ENCODE peak calls at places on chromosomes 16 and 17, in four cellular contexts. A, T, L and Y are unnamed samples.

GRCh38 chr17:8867361-8867981 is at the start of gene PIK3R6:
- DNase-seq in A (no peak), T (no peak), L (no peak), Y (no peak)

GRCh38 chr16:66026211-66026610 is 340.3 kb upstream of the CDH5 start:
- DNase-seq in T (no peak), A (no peak), L (no peak), Y (no peak)

GRCh38 chr17:2215616-2216364 is 87.8 kb downstream of the SMG6 start:
- DNase-seq in T (no peak), L (peak; percentile 72), A (peak; percentile 82), Y (peak; percentile 73)

GRCh38 chr17:77366558-77367245 is 225.9 kb downstream of the SEC14L1 start:
- DNase-seq in L (peak; percentile 49), T (no peak), A (peak; percentile 71), Y (no peak)

GRCh38 chr17:13531701-13532100 is 70.0 kb downstream of the HS3ST3A1 start:
- DNase-seq in L (no peak), A (no peak), T (no peak), Y (no peak)

GRCh38 chr16:85514601-85515318 is 98.4 kb upstream of the GSE1 start:
- DNase-seq in L (peak; percentile 56), A (peak; percentile 79), T (no peak), Y (peak; percentile 48)

GRCh38 chr16:8861563-8862308 is 7.1 kb downstream of the CARHSP1 start:
- DNase-seq in L (no peak), T (no peak), A (peak; percentile 54), Y (peak; percentile 38)

GRCh38 chr17:76721463-76721862 is 4.9 kb downstream of the JMJD6 start:
- DNase-seq in T (no peak), A (no peak), L (no peak), Y (no peak)

GRCh38 chr17:5672815-5673430 is 88.6 kb upstream of the NLRP1 start:
- DNase-seq in T (no peak), L (no peak), A (no peak), Y (no peak)

GRCh38 chr17:74369221-74369620 is 1.9 kb downstream of the GPR142 start:
- DNase-seq in L (peak; percentile 51), T (no peak), A (no peak), Y (peak; percentile 29)

GRCh38 chr17:5437721-5438317 is 1.1 kb downstream of the C1QBP start:
- DNase-seq in T (no peak), A (no peak), L (no peak), Y (no peak)

GRCh38 chr16:55468352-55468990 is 10.5 kb upstream of the MMP2 start:
- DNase-seq in A (no peak), L (no peak), T (no peak), Y (no peak)

GRCh38 chr17:15431201-15431600 is 36.2 kb downstream of the CDRT4 start:
- DNase-seq in L (peak; percentile 55), T (no peak), A (no peak), Y (no peak)

GRCh38 chr17:35668807-35669206 is 62.6 kb upstream of the RASL10B start:
- DNase-seq in A (no peak), L (no peak), T (no peak), Y (no peak)

GRCh38 chr17:846901-847777 is 65.0 kb downstream of the MRM3 start:
- DNase-seq in T (no peak), A (no peak), L (no peak), Y (no peak)

GRCh38 chr16:28258571-28258970 is 33.8 kb upstream of the SBK1 start:
- DNase-seq in T (no peak), L (no peak), A (peak; percentile 46), Y (no peak)

GRCh38 chr16:68081796-68082567 is 3.2 kb upstream of the NFATC3 start:
- DNase-seq in L (no peak), A (no peak), T (no peak), Y (no peak)

GRCh38 chr17:19457830-19458271 is 46.8 kb downstream of the RNF112 start:
- DNase-seq in L (no peak), T (no peak), A (no peak), Y (no peak)

GRCh38 chr16:55248058-55248457 is 75.9 kb upstream of the IRX6 start:
- DNase-seq in T (no peak), L (no peak), A (no peak), Y (no peak)

GRCh38 chr17:40932608-40933007 is 4.8 kb downstream of the KRT23 start:
- DNase-seq in A (no peak), T (no peak), L (no peak), Y (no peak)

GRCh38 chr17:278055-279028 is 74.3 kb downstream of the RPH3AL start:
- DNase-seq in A (no peak), T (no peak), L (no peak), Y (no peak)

GRCh38 chr17:65533056-65533745 is 28.2 kb downstream of the AXIN2 start:
- DNase-seq in L (no peak), T (no peak), A (no peak), Y (no peak)

GRCh38 chr17:14032234-14032633 is 37.1 kb upstream of the COX10 start:
- DNase-seq in A (no peak), T (no peak), L (no peak), Y (no peak)

GRCh38 chr17:34009946-34010345 is 245.1 kb upstream of the CCL2 start:
- DNase-seq in A (no peak), T (no peak), L (no peak), Y (no peak)

GRCh38 chr17:12388206-12388605 is 277.5 kb upstream of the MYOCD start:
- DNase-seq in T (no peak), L (no peak), A (no peak), Y (no peak)

GRCh38 chr17:76266244-76266938 is 1.2 kb downstream of the UBALD2 start:
- DNase-seq in L (peak; percentile 47), T (no peak), A (no peak), Y (no peak)

GRCh38 chr17:67488161-67488560 is 111.1 kb downstream of the PITPNC1 start:
- DNase-seq in L (no peak), A (peak; percentile 61), T (no peak), Y (no peak)

GRCh38 chr16:11506816-11507305 is 79.9 kb downstream of the LITAF start:
- DNase-seq in A (no peak), L (no peak), T (no peak), Y (no peak)
- TF ChIP-seq CTCF in A (no peak), L (no peak), T (peak; percentile 20), Y (no peak)

DNA sequence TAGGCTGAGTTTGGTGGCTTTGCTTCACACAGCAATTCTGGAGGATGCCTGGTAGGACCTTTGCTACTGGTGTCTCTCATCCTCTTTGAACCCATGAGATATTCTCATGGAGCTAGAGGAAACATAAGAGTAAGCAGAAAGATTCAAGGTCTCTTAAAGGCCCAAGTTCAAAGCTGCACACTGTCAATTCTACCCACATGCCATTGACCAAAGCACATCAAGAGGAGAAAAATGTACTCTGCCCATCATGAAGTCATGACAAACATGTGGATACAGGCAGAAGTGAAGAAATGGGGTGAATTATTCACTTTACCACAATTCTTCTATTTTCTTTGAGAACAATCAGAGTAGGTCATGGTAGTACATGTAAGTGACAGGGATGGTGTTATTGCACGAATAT is 13.1 kb downstream of the SKA2 start:
- DNase-seq in A (no peak), T (no peak), L (no peak), Y (no peak)
- TF ChIP-seq EP300 in A (no peak), T (no peak), L (no peak), Y (no peak)

DNA sequence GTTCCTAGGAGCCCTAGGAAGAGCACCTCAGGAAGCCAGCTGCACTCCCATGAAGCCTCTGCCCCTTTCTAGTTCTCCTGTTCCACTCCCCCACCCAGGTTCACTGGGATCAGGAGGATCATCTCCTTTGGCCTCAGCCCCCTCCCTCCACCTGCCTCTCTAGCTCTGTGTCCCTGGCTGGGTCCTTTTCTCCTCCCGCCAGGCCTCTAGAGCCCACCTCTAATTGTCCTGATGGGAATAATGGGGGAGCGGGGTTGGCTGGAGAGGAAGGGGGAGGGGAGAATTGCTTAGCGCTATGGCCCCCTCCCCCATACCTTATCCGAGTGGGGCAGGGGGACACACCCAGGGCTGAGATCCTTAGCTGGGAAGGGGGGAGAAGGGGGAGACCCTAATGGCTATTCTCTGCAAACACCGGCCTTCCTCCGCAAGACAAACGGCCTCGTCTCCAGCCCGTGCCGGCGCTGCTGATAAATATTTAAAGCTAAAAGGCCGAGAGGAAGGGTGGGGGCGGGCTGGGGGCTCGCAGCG is 999 bp downstream of the HOXB7 start:
- DNase-seq in A (no peak), T (no peak), L (no peak), Y (no peak)
- H3K4me3 ChIP-seq in A (peak overlapping the region; percentile 39), T (peak overlapping the region; percentile 86), L (peak overlapping the region; percentile 75), Y (peak overlapping the region; percentile 36)

GRCh38 chr17:21213491-21214014 is 408 bp downstream of the TMEM11 start:
- DNase-seq in L (peak; percentile 52), T (no peak), A (no peak), Y (no peak)

GRCh38 chr17:21215935-21216334 is 2.0 kb upstream of the TMEM11 start:
- DNase-seq in T (no peak), A (no peak), L (no peak), Y (no peak)

GRCh38 chr17:21213005-21213404 is 956 bp downstream of the TMEM11 start:
- DNase-seq in L (no peak), T (no peak), A (no peak), Y (no peak)

GRCh38 chr17:21214777-21215541 is 998 bp upstream of the TMEM11 start:
- DNase-seq in T (no peak), A (peak; percentile 61), L (no peak), Y (no peak)

DNA sequence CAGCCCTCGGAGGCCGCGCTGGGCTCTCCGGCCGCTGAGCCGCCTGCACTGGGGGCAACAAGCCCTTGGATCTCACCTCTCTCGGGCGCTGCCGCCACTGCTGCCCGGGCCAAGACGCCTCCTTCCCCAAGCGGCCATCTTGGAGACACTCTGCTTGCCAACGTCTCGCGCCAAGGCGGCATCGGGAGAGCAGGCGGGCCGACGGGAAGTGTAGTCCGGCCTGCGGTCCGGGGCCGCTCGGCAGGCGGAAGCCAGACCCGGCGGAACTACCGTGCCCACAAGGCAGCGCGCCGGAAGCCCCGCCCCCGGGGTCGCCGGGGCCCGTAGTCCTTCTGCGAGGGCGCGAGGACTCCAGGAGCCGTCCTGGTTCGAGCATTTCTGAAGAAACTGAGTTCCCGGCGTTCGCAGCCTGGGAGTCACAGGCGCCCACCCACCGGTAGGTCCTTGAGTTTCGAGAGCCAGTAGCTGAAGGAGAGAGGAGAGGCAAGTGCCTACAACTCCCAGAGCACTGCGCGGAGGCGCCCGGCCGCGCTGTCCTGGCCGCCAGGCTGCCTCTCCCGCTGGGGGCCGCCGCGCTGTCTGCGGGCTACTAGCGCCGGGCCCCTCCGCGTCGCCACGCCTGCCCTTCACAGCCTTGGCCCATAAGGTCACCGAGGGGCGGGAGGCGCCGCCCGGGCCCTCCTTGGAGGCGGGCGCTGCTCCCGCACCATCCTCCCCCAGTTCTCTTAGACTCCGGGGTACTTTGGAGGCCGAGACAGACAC is at the start of gene TMEM11:
- DNase-seq in T (peak; percentile 71), A (peak; percentile 97), L (peak; percentile 96), Y (peak; percentile 88)
- TF ChIP-seq CTCF in T (no peak), A (no peak), L (peak; percentile 10), Y (peak; percentile 55)

DNA sequence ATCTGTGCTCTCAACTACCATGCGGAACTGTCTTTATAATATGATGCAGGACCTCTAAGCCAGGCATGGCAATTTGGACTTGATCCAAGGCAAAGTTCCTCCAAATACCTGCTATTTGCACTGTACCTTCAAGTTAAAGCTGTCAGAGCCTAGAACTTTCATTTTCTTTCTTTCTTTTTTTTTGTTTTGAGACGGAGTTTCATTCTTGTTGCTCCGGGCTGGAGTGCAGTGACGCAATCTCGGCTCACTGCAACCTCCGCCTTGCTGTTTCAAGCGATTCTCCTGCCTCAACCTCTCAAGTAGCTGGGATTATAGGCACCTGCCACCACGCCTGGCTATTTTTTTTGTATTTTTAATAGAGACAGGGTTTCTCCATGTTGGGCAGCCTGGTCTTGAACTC is 51.7 kb downstream of the ARHGAP27 start:
- DNase-seq in A (no peak), L (no peak), T (no peak), Y (no peak)
- TF ChIP-seq EP300 in A (no peak), L (no peak), T (no peak), Y (no peak)